ENCODE peak calls at places on chromosomes 11 and 22, in four cellular contexts. C is progenitor cell of endocrine pancreas, U is AG10803, B is body of pancreas. X is an unnamed sample.

GRCh38 chr11:119615003-119615878 is 113.8 kb downstream of the NECTIN1 start:
- DNase-seq in C (no peak), U (peak), B (peak), X (peak)

GRCh38 chr22:38110863-38111852 is 674 bp upstream of the BAIAP2L2 start:
- DNase-seq in B (no peak), C (no peak), U (peak), X (peak)

GRCh38 chr11:114285599-114285998 is 10.6 kb upstream of the NNMT start:
- DNase-seq in U (peak), B (no peak), C (no peak), X (no peak)

GRCh38 chr11:70604630-70605520 is 206.5 kb downstream of the CTTN start:
- DNase-seq in C (no peak), U (no peak), B (no peak), X (no peak)

GRCh38 chr22:26086359-26086758 is 82.9 kb upstream of the SEZ6L start:
- DNase-seq in U (no peak), C (no peak), B (no peak), X (no peak)

GRCh38 chr22:50672041-50672440 is 582 bp upstream of the SHANK3 start:
- DNase-seq in U (no peak), B (no peak), C (no peak), X (no peak)

GRCh38 chr11:102309621-102310541 is 7.4 kb upstream of the BIRC3 start:
- DNase-seq in B (no peak), U (no peak), C (no peak), X (no peak)

GRCh38 chr11:57639321-57640067 is 10.2 kb downstream of the YPEL4 start:
- DNase-seq in C (peak), B (no peak), U (no peak), X (no peak)

GRCh38 chr22:18091478-18091877 is 13.7 kb downstream of the PEX26 start:
- DNase-seq in B (no peak), U (no peak), C (no peak), X (no peak)

GRCh38 chr22:28034760-28035401 is 115.8 kb upstream of the PITPNB start:
- DNase-seq in U (peak), C (no peak), B (peak), X (no peak)

GRCh38 chr11:105799263-105799662 is 189.4 kb downstream of the GRIA4 start:
- DNase-seq in B (no peak), C (no peak), U (no peak), X (no peak)

GRCh38 chr22:27213766-27214581 is 556.6 kb downstream of the MIAT start:
- DNase-seq in U (peak), C (no peak), B (peak), X (no peak)

GRCh38 chr11:120303004-120303637 is 22.0 kb upstream of the TLCD5 start:
- DNase-seq in U (peak), B (peak), C (peak), X (peak)

GRCh38 chr11:61919113-61919840 is 1.9 kb upstream of the RAB3IL1 start:
- DNase-seq in U (no peak), C (peak), B (no peak), X (no peak)

GRCh38 chr11:80136991-80137390 is 696.2 kb upstream of the TENM4 start:
- DNase-seq in B (no peak), C (no peak), U (no peak), X (no peak)

GRCh38 chr11:73143126-73143838 is 1.2 kb upstream of the FCHSD2 start:
- DNase-seq in U (no peak), B (peak), C (no peak), X (no peak)

GRCh38 chr11:79902493-79902892 is 461.7 kb upstream of the TENM4 start:
- DNase-seq in C (no peak), B (no peak), U (no peak), X (no peak)

GRCh38 chr11:122717264-122717867 is 61.8 kb downstream of the UBASH3B start:
- DNase-seq in U (no peak), C (no peak), B (peak), X (no peak)

GRCh38 chr11:46492540-46492939 is 101.0 kb upstream of the CHRM4 start:
- DNase-seq in U (peak), C (no peak), B (peak), X (no peak)

GRCh38 chr11:97451441-97451840 is 1061.6 kb downstream of the JRKL start:
- DNase-seq in U (no peak), C (no peak), B (no peak), X (no peak)

GRCh38 chr22:38462960-38463784 is 4.7 kb upstream of the KDELR3 start:
- DNase-seq in B (peak), U (no peak), C (peak), X (no peak)

GRCh38 chr11:66013762-66014100 is 1.9 kb downstream of the CST6 start:
- DNase-seq in U (no peak), B (no peak), C (no peak), X (no peak)

GRCh38 chr22:43789452-43789851 is 22.7 kb downstream of the EFCAB6 start:
- DNase-seq in U (peak), B (peak), C (no peak), X (peak)

GRCh38 chr11:67584205-67584880 is 731 bp downstream of the GSTP1 start:
- DNase-seq in U (peak), B (peak), C (peak), X (peak)

GRCh38 chr11:74749127-74749964 is 697 bp downstream of the RNF169 start:
- DNase-seq in U (peak), B (peak), C (peak), X (peak)

GRCh38 chr11:7527029-7527428 is 13.2 kb downstream of the PPFIBP2 start:
- DNase-seq in C (no peak), B (no peak), U (no peak), X (no peak)

GRCh38 chr11:75873417-75874148 is 58.6 kb downstream of the UVRAG start:
- DNase-seq in C (no peak), B (no peak), U (no peak), X (no peak)

GRCh38 chr11:70942593-70942992 is 309.8 kb downstream of the SHANK2 start:
- DNase-seq in C (no peak), B (no peak), U (no peak), X (no peak)

GRCh38 chr22:44406581-44407403 is 91.2 kb downstream of the RTL6 start:
- DNase-seq in U (no peak), B (no peak), C (no peak), X (no peak)

GRCh38 chr11:63445720-63446119 is 45.2 kb downstream of the PLAAT5 start:
- DNase-seq in U (peak), B (no peak), C (no peak), X (no peak)

GRCh38 chr11:75593337-75593915 is 31.4 kb downstream of the SERPINH1 start:
- DNase-seq in U (no peak), C (no peak), B (no peak), X (no peak)

GRCh38 chr11:9803685-9804413 is 140.0 kb downstream of the SWAP70 start:
- DNase-seq in B (no peak), U (peak), C (no peak), X (no peak)
- TF ChIP-seq CTCF in B (no peak), U (no peak), C (no peak), X (no peak)

GRCh38 chr11:37451903-37452302 is 853.9 kb upstream of the RAG2 start:
- DNase-seq in U (no peak), B (no peak), C (no peak), X (no peak)

GRCh38 chr11:37450613-37451012 is 852.6 kb upstream of the RAG2 start:
- DNase-seq in U (no peak), B (no peak), C (no peak), X (no peak)

DNA sequence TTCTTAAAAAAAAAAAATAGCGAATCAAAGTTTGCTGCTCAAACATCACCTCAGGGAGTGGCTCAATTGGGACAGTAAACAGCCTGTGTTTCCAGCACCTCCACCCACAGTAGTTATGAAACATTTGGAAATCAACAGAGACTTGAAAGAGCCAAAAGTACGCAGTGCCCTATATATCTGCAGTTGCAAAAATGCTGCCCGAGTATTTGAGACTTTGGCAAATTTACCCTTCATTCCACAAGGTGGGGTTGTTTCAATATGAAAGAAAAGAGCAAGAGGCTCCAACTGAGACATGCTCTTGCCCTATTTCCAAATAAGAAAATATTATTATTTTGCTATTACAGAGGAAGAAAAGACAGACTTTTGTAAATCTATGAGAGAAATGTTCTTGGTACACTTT is 851.1 kb upstream of the RAG2 start:
- DNase-seq in B (peak), C (no peak), U (peak), X (peak)
- TF ChIP-seq CTCF in B (no peak), C (peak), U (peak), X (peak)

GRCh38 chr11:8735094-8735493 is 52.5 kb downstream of the RPL27A start:
- DNase-seq in U (no peak), B (no peak), C (no peak), X (no peak)

GRCh38 chr11:8733847-8734246 is 51.3 kb downstream of the RPL27A start:
- DNase-seq in B (no peak), U (no peak), C (no peak), X (no peak)

GRCh38 chr11:8740156-8740555 is 57.6 kb downstream of the RPL27A start:
- DNase-seq in B (no peak), U (no peak), C (no peak), X (no peak)

GRCh38 chr11:8744423-8744822 is 61.8 kb downstream of the RPL27A start:
- DNase-seq in U (no peak), B (no peak), C (no peak), X (no peak)

GRCh38 chr11:8739309-8739793 is 56.8 kb downstream of the RPL27A start:
- DNase-seq in U (no peak), B (peak), C (no peak), X (no peak)
- TF ChIP-seq CTCF in U (no peak), B (no peak), C (no peak), X (no peak)

GRCh38 chr22:29837780-29838598 is at the start of gene ASCC2:
- DNase-seq in C (peak), B (peak), U (peak), X (peak)
- TF ChIP-seq CTCF in C (no peak), B (no peak), U (no peak), X (no peak)

DNA sequence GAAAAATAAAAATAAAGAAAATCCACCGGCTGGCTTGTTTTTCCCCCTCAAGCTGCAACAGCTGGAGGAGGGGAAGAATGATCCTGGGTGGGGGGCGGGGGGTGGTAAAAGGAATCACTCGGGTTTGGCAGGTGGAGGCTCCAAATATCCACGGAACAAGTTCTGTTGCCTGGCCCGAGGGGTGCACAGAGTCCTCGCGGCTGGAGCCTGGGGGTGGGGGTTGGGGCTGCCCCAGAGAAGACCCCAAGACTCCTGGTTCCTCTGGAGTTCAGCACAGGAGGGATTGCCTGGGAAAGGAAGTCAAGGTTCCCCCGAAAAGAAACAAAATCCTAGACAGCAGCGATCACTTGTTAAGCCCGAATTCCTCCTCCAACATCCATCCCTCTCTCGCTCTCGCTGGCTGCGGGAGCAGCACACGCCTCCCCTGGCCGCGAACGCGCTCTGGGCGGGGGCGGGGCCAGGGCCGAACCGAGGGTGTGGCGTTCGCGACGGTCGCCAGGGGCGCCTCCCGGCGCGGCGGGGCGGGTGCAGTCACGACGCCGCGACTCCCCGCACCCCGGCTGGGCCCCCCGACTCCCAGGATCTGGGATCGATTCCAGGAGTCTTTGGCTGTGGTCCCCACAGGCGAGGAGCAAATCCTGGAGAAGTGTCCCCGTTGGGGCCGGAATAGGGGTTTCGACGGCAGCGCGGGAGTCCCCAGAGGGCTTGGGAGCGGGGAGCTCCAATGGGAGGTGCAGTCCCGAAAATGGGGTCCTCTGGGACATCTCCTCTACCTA is at the start of gene KCNA4:
- DNase-seq in B (no peak), U (peak), C (peak), X (no peak)
- TF ChIP-seq CTCF in B (no peak), U (no peak), C (peak), X (no peak)